ENCODE peak calls at places on chromosomes 16 and 17, in nine cellular contexts. D is colonic mucosa, A is transverse colon, X is gastrocnemius medialis, U is PC-3, P is right lobe of liver, J is uterus, C is testis, N is heart left ventricle. E is an unnamed sample.

GRCh38 chr17:40352779-40353394 is 11.7 kb downstream of the GJD3 start:
- DNase-seq in D (no peak), A (no peak), X (no peak), U (no peak), P (peak; percentile 69), J (no peak), C (no peak), N (peak; percentile 27), E (no peak)

GRCh38 chr16:83882118-83882879 is 16.6 kb upstream of the MLYCD start:
- DNase-seq in D (no peak), A (no peak), X (peak; percentile 26), U (no peak), P (no peak), J (no peak), C (no peak), N (peak; percentile 26), E (no peak)

GRCh38 chr17:64326420-64327054 is 63.5 kb upstream of the TEX2 start:
- DNase-seq in D (no peak), A (peak; percentile 18), X (peak; percentile 73), U (peak; percentile 98), P (peak; percentile 81), J (peak; percentile 79), C (peak; percentile 74), N (peak; percentile 80), E (peak; percentile 91)

GRCh38 chr17:14748036-14748715 is 447.3 kb downstream of the HS3ST3B1 start:
- DNase-seq in D (no peak), A (no peak), X (no peak), U (peak; percentile 88), P (no peak), J (no peak), C (no peak), N (no peak), E (no peak)

GRCh38 chr16:50235581-50235980 is 30.8 kb upstream of the ADCY7 start:
- DNase-seq in D (no peak), A (no peak), X (no peak), U (peak; percentile 12), P (no peak), J (no peak), C (no peak), N (no peak), E (no peak)

GRCh38 chr16:56603589-56603988 is 4.8 kb upstream of the MT2A start:
- DNase-seq in D (peak; percentile 53), A (peak; percentile 54), X (peak; percentile 85), U (peak; percentile 72), P (no peak), J (no peak), C (peak; percentile 63), N (peak; percentile 58), E (peak; percentile 52)

GRCh38 chr16:19781196-19781595 is 63.1 kb downstream of the IQCK start:
- DNase-seq in D (peak; percentile 4), A (no peak), X (no peak), U (no peak), P (no peak), J (no peak), C (no peak), N (no peak), E (peak; percentile 72)

GRCh38 chr16:89710709-89711564 is 9.4 kb upstream of the SPATA2L start:
- DNase-seq in D (no peak), A (no peak), X (no peak), U (no peak), P (no peak), J (no peak), C (no peak), N (no peak), E (no peak)

GRCh38 chr17:28901866-28902818 is 737 bp downstream of the DHRS13 start:
- DNase-seq in D (peak; percentile 72), A (peak; percentile 65), X (peak; percentile 18), U (no peak), P (peak; percentile 73), J (peak; percentile 41), C (peak; percentile 61), N (peak; percentile 52), E (no peak)

GRCh38 chr17:3603119-3603869 is 5.9 kb downstream of the TRPV1 start:
- DNase-seq in D (no peak), A (no peak), X (no peak), U (peak; percentile 91), P (no peak), J (no peak), C (no peak), N (no peak), E (peak; percentile 67)

GRCh38 chr16:77043076-77043475 is 147.9 kb upstream of the MON1B start:
- DNase-seq in D (no peak), A (no peak), X (no peak), U (peak; percentile 43), P (no peak), J (no peak), C (no peak), N (no peak), E (peak; percentile 10)
- TF ChIP-seq CTCF in D (no peak), A (no peak), X (no peak), U (peak; percentile 61), P (peak; percentile 48), J (no peak), C (no peak), N (no peak), E (peak; percentile 18)

GRCh38 chr16:1941162-1941923 is 1.7 kb downstream of the MSRB1 start:
- DNase-seq in D (peak; percentile 46), A (no peak), X (peak; percentile 84), U (no peak), P (peak; percentile 82), J (no peak), C (no peak), N (no peak), E (no peak)
- H3K4me3 ChIP-seq in D (no peak overlapping the region), A (no peak overlapping the region), X (peak overlapping the region; percentile 99), U (peak overlapping the region; percentile 85), P (peak overlapping the region; percentile 79), J (no peak overlapping the region), C (no peak overlapping the region), N (peak overlapping the region; percentile 72), E (no peak overlapping the region)

GRCh38 chr17:76125391-76125675 is 15.7 kb downstream of the FOXJ1 start:
- DNase-seq in D (no peak), A (no peak), X (no peak), U (no peak), P (no peak), J (no peak), C (no peak), N (no peak), E (no peak)

GRCh38 chr17:76125922-76126321 is 15.1 kb downstream of the FOXJ1 start:
- DNase-seq in D (no peak), A (no peak), X (no peak), U (no peak), P (no peak), J (no peak), C (no peak), N (no peak), E (no peak)

GRCh38 chr17:76123749-76124581 is 17.1 kb downstream of the FOXJ1 start:
- DNase-seq in D (no peak), A (no peak), X (no peak), U (no peak), P (no peak), J (no peak), C (no peak), N (no peak), E (no peak)

GRCh38 chr17:76123127-76123499 is 17.9 kb downstream of the FOXJ1 start:
- DNase-seq in D (no peak), A (no peak), X (no peak), U (no peak), P (no peak), J (no peak), C (no peak), N (no peak), E (no peak)

DNA sequence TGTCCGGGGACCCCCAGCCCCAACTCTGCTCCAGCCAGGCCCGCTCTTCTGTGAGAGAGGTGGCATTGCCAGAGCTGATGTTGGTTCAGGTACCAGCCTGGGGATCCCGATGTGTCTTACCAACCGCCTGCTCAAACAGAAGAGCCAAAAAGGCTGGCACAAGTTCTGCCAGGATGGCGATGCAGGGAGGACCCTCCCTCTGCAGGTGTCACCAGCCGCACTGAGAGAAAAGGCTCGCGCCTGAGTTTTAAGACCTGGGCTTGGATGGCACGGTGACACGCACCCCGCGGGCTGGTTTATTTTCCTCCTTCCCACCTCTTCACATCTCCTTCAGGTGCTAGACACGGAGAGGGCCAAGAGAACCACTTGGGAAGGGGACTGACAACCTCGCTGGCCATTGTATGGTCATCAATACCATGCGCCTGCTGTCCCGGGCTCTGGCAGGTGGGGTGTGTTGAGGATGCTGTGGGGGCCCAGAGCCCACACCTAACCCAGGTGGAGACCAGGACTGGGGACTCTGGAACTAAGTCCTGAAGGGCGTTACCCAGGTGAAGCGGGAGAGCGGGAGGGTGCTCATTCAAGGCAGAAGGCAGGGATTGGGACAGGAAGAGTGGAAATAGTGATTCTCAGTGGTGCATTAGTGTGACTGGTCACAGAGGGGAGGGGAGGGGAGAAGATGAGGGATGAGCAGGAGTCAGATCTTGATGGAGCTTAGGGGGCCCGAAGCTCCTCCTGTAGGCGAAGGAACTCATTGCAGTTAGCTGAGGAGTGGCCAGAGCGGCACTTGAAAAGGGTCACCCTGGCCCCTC is 16.3 kb downstream of the FOXJ1 start:
- DNase-seq in D (no peak), A (no peak), X (no peak), U (peak; percentile 33), P (no peak), J (no peak), C (no peak), N (no peak), E (no peak)
- TF ChIP-seq CTCF in D (no peak), A (no peak), X (no peak), U (peak; percentile 50), P (no peak), J (no peak), C (no peak), N (no peak), E (peak; percentile 36)

GRCh38 chr17:66965801-66966528 is 1.5 kb downstream of the CACNG4 start:
- DNase-seq in D (peak; percentile 28), A (no peak), X (no peak), U (peak; percentile 29), P (no peak), J (no peak), C (no peak), N (no peak), E (no peak)
- H3K4me3 ChIP-seq in D (peak overlapping the region; percentile 30), A (no peak overlapping the region), X (peak overlapping the region; percentile 51), U (peak overlapping the region; percentile 71), P (no peak overlapping the region), J (peak overlapping the region; percentile 6), C (peak overlapping the region; percentile 37), N (peak overlapping the region; percentile 44), E (peak overlapping the region; percentile 2)

GRCh38 chr17:19573075-19573474 is 39.4 kb downstream of the SLC47A1 start:
- DNase-seq in D (no peak), A (no peak), X (no peak), U (no peak), P (no peak), J (no peak), C (no peak), N (no peak), E (peak; percentile 83)
- TF ChIP-seq CTCF in D (no peak), A (no peak), X (no peak), U (no peak), P (no peak), J (no peak), C (no peak), N (no peak), E (no peak)